ENCODE peak calls at places on chromosomes 4 and X, in six cellular contexts. O, E, M, X, H and Q are unnamed samples.
A peak's percentile ranks its signal among the peaks of the same experiment; 100 is the strongest.

GRCh38 chr4:96295143-96295763 is 455.4 kb downstream of the PDHA2 start:
- DNase-seq in O (no peak), E (no peak), M (no peak), X (no peak), H (no peak), Q (no peak)

GRCh38 chr4:138449938-138450337 is 207.8 kb upstream of the SLC7A11 start:
- DNase-seq in O (no peak), E (no peak), M (no peak), X (no peak), H (no peak), Q (no peak)

GRCh38 chr4:14180983-14181601 is 553.6 kb upstream of the BOD1L1 start:
- DNase-seq in O (no peak), E (no peak), M (no peak), X (no peak), H (no peak), Q (no peak)

GRCh38 chrX:150696836-150697235 is 3.6 kb downstream of the MTMR1 start:
- DNase-seq in O (no peak), E (no peak), M (peak; percentile 14), X (no peak), H (no peak), Q (no peak)

GRCh38 chr4:124262211-124263179 is 450.0 kb downstream of the ANKRD50 start:
- DNase-seq in O (peak; percentile 79), E (peak; percentile 78), M (peak; percentile 37), X (peak; percentile 86), H (peak; percentile 82), Q (peak; percentile 33)

GRCh38 chr4:29336851-29337250 is 1383.3 kb upstream of the PCDH7 start:
- DNase-seq in O (no peak), E (no peak), M (no peak), X (no peak), H (no peak), Q (no peak)

GRCh38 chrX:150337026-150337425 is 26.1 kb upstream of the MAMLD1 start:
- DNase-seq in O (no peak), E (no peak), M (no peak), X (no peak), H (no peak), Q (no peak)

GRCh38 chr4:94063084-94063483 is 144.6 kb upstream of the SMARCAD1 start:
- DNase-seq in O (no peak), E (no peak), M (no peak), X (no peak), H (no peak), Q (no peak)

GRCh38 chr4:2689825-2690700 is 66.1 kb downstream of the TNIP2 start:
- DNase-seq in O (no peak), E (no peak), M (peak; percentile 68), X (no peak), H (no peak), Q (no peak)

GRCh38 chr4:38654273-38654672 is 9.7 kb upstream of the KLF3 start:
- DNase-seq in O (no peak), E (no peak), M (no peak), X (no peak), H (no peak), Q (no peak)

GRCh38 chr4:157115613-157116340 is 39.8 kb downstream of the GLRB start:
- DNase-seq in O (no peak), E (peak; percentile 1), M (no peak), X (peak; percentile 54), H (no peak), Q (no peak)

GRCh38 chrX:31124536-31124935 is 52.7 kb upstream of the FTHL17 start:
- DNase-seq in O (no peak), E (no peak), M (no peak), X (no peak), H (no peak), Q (no peak)

GRCh38 chr4:114400531-114400930 is 198.1 kb upstream of the UGT8 start:
- DNase-seq in O (no peak), E (no peak), M (no peak), X (no peak), H (no peak), Q (no peak)

GRCh38 chr4:112069110-112069509 is 76.1 kb upstream of the FAM241A start:
- DNase-seq in O (no peak), E (no peak), M (no peak), X (no peak), H (no peak), Q (no peak)

GRCh38 chr4:37531156-37531555 is 155.0 kb downstream of the RELL1 start:
- DNase-seq in O (no peak), E (no peak), M (no peak), X (no peak), H (no peak), Q (no peak)

GRCh38 chrX:49137492-49137891 is 14.0 kb upstream of the GPKOW start:
- DNase-seq in O (no peak), E (no peak), M (no peak), X (no peak), H (no peak), Q (no peak)

GRCh38 chr4:8587469-8588195 is 4.9 kb upstream of the CPZ start:
- DNase-seq in O (peak; percentile 59), E (no peak), M (no peak), X (no peak), H (no peak), Q (no peak)

GRCh38 chrX:108437789-108438623 is at the start of gene COL4A6:
- DNase-seq in O (no peak), E (no peak), M (no peak), X (no peak), H (no peak), Q (no peak)

GRCh38 chr4:2071912-2072867 is 13.1 kb downstream of the NAT8L start:
- DNase-seq in O (peak; percentile 63), E (no peak), M (no peak), X (no peak), H (no peak), Q (no peak)

GRCh38 chrX:131746491-131746968 is 202.7 kb downstream of the OR13H1 start:
- DNase-seq in O (peak; percentile 93), E (peak; percentile 40), M (no peak), X (peak; percentile 45), H (no peak), Q (peak; percentile 17)

GRCh38 chrX:38060331-38060878 is 54.1 kb downstream of the SYTL5 start:
- DNase-seq in O (no peak), E (no peak), M (no peak), X (no peak), H (no peak), Q (no peak)

GRCh38 chrX:115467961-115468360 is 93.0 kb upstream of the PLS3 start:
- DNase-seq in O (no peak), E (no peak), M (no peak), X (no peak), H (no peak), Q (no peak)

GRCh38 chr4:40990202-40990898 is 224.0 kb downstream of the APBB2 start:
- DNase-seq in O (no peak), E (peak; percentile 64), M (no peak), X (peak; percentile 93), H (no peak), Q (no peak)

GRCh38 chr4:27176400-27176799 is 315.8 kb downstream of the STIM2 start:
- DNase-seq in O (no peak), E (no peak), M (no peak), X (peak; percentile 33), H (no peak), Q (no peak)

GRCh38 chrX:39335447-39336235 is 534.4 kb downstream of the MID1IP1 start:
- DNase-seq in O (no peak), E (no peak), M (no peak), X (no peak), H (peak; percentile 19), Q (no peak)

GRCh38 chrX:130523460-130524394 is 121.9 kb downstream of the RBMX2 start:
- DNase-seq in O (no peak), E (no peak), M (no peak), X (no peak), H (peak; percentile 17), Q (peak; percentile 25)

GRCh38 chrX:17596051-17596450 is 141.2 kb upstream of the SCML1 start:
- DNase-seq in O (no peak), E (no peak), M (no peak), X (no peak), H (no peak), Q (no peak)

GRCh38 chrX:133985164-133986007 is at the start of gene GPC3:
- DNase-seq in O (peak; percentile 72), E (no peak), M (peak; percentile 42), X (no peak), H (no peak), Q (peak; percentile 38)